ENCODE peak calls at places on chromosome 17, in seven cellular contexts. W, B, S, G, Q, Y and X are unnamed samples. For H3K4me1, the result is how much of the 10 kb centered on the place peaks cover.

GRCh38 chr17:36978810-36979584 is 30.2 kb downstream of the AATF start:
- DNase-seq in G (no peak), B (no peak), S (no peak), W (no peak), Q (no peak), Y (no peak), X (no peak)

GRCh38 chr17:80743181-80743771 is 198.6 kb downstream of the RPTOR start:
- DNase-seq in Q (peak), B (no peak), G (peak), Y (no peak), W (no peak), S (no peak), X (no peak)

GRCh38 chr17:81543756-81544155 is 8.4 kb downstream of the FAAP100 start:
- DNase-seq in Q (no peak), Y (no peak), G (no peak), W (no peak), S (no peak), B (no peak), X (no peak)

GRCh38 chr17:10646393-10646990 is 10.6 kb downstream of the MYH3 start:
- DNase-seq in S (peak), W (peak), Y (peak), Q (peak), G (peak), B (peak), X (no peak)

GRCh38 chr17:20997711-20998570 is 44.9 kb downstream of the USP22 start:
- DNase-seq in B (peak), Q (peak), G (no peak), W (no peak), Y (no peak), S (no peak), X (peak)

GRCh38 chr17:27207073-27207511 is 86.8 kb upstream of the WSB1 start:
- DNase-seq in Q (no peak), B (no peak), W (no peak), G (no peak), S (peak), Y (no peak), X (no peak)

GRCh38 chr17:10631048-10631700 is 25.9 kb downstream of the MYH3 start:
- DNase-seq in W (no peak), Y (no peak), Q (no peak), S (peak), G (no peak), B (no peak), X (no peak)

GRCh38 chr17:30376621-30377452 is 1.9 kb upstream of the CPD start:
- DNase-seq in W (peak), Q (no peak), S (peak), G (no peak), Y (peak), B (no peak), X (no peak)

GRCh38 chr17:59093702-59094231 is 12.9 kb downstream of the TRIM37 start:
- DNase-seq in Y (peak), S (peak), W (peak), G (no peak), B (peak), Q (peak), X (peak)

GRCh38 chr17:67262420-67262819 is 17.4 kb upstream of the HELZ start:
- DNase-seq in Y (no peak), B (no peak), G (no peak), S (no peak), Q (no peak), W (no peak), X (peak)

GRCh38 chr17:2084129-2084765 is 29.3 kb downstream of the HIC1 start:
- DNase-seq in S (peak), Y (peak), G (no peak), Q (peak), B (no peak), W (peak), X (no peak)

GRCh38 chr17:80192268-80192667 is 22.4 kb downstream of the CARD14 start:
- DNase-seq in Y (peak), B (no peak), W (no peak), Q (no peak), S (no peak), G (no peak), X (no peak)

GRCh38 chr17:59427425-59427921 is 96.0 kb downstream of the YPEL2 start:
- DNase-seq in S (peak), Y (peak), Q (no peak), W (no peak), B (no peak), G (no peak), X (no peak)

GRCh38 chr17:14156689-14157088 is 80.0 kb downstream of the CDRT15 start:
- DNase-seq in G (no peak), Q (no peak), W (no peak), Y (no peak), S (no peak), B (no peak), X (no peak)

GRCh38 chr17:7241047-7241733 is 1.1 kb downstream of the GABARAP start:
- DNase-seq in Q (no peak), B (no peak), Y (no peak), G (no peak), W (no peak), S (no peak), X (no peak)

DNA sequence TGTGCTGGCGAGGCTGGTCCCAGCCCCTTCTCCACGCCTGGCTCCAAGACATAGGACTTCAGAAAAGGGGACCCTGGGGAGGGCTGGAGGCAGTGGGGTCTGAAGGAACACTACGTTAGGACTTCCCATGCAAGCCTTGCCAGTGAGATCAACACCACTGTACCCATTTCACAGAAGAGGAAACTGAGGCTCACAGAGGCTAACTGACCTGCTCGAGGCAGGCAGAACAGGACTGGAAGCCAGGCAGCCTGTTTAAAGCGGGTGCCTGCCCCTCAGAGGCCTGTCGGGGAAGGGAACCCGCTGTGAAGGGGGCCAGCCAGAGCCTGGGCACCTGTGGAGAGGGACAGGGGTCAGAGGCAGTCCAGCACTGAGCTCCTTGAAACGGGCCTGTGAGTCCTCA is 32.3 kb downstream of the PEMT start:
- DNase-seq in G (no peak), Q (no peak), S (no peak), W (no peak), B (no peak), Y (no peak), X (no peak)
- TF ChIP-seq CTCF in G (no peak), Q (no peak), S (no peak), W (no peak), B (no peak), Y (no peak), X (no peak)

DNA sequence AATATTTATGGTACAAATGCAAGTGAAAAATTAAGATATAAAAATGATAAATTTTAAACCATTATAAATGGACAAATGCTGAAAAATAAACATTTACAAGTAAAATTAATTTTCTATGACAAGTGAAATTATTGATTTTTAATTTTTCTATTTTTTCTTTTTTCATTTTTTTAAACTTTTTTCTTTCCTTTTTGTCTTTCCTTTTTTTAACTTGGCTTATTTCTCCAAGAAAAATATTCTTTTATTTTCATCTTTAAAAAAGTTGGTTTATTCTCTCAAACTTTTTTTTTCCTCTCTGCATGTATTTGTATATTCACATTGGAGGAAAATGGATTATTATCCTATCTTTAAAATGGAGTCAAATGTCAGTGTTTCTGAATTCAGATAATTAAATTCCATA is 3.9 kb upstream of the IGF2BP1 start:
- DNase-seq in S (no peak), G (no peak), W (no peak), Q (no peak), B (no peak), Y (no peak), X (no peak)
- H3K4me1 ChIP-seq in S (under half), G (under half), W (under half), Q (under half), B (under half), Y (under half), X (under half)

DNA sequence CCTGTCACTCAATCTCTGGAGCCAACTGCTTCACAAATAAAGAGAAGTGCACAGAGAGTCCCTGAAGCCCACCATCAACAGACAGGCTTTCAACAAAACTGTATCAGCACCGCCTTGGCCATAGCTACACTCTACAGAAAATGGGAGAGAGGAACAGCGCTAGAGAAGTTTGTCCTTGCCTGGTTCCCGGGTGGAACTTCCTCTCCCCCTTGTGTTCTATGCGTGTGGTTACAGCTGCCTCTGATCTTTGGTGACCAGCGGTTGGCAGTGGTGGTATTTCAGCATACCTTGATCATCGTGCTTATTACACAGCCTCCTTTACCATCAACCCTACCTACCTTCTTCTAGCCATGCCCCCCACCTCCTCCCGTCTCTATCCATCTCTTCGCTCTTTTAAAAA is 91.4 kb upstream of the CCL2 start:
- DNase-seq in B (no peak), Q (no peak), Y (no peak), W (no peak), G (no peak), S (peak), X (no peak)
- TF ChIP-seq CTCF in B (peak), Q (peak), Y (peak), W (peak), G (no peak), S (peak), X (peak)

DNA sequence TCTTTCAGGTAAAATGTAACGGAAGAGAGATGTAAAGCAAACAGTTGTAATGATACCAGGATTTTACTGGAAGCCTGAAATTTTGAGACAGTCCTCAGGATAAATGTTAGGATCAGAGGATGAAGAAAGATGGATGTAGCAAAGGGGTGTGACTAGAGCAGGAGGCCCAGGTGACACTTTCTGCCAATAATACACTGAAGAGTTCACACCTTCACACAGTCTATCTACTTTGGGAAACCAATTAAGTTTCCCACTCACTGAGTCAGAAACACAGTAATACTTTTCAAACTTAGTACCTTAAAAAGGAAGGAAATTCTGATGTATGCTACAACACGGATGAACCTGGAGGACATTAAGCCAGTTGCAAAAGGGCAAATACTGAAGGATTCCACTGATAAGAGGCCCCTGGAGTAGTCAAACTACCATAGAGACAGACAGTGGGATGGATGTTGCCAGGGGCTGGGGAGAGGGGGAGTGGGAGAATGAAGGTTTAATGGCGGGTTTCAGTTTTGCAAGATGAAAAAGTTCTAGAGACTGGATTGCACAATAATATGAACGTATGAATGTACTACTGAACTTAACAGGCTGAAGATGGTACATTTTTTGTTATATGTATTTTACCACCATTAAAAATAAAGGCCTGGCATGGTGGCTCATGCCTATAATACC is 62.3 kb downstream of the CYTH1 start:
- DNase-seq in S (no peak), B (no peak), G (no peak), Q (no peak), W (no peak), Y (no peak), X (no peak)
- H3K4me1 ChIP-seq in S (half or more), B (under half), G (half or more), Q (half or more), W (half or more), Y (half or more), X (under half)

DNA sequence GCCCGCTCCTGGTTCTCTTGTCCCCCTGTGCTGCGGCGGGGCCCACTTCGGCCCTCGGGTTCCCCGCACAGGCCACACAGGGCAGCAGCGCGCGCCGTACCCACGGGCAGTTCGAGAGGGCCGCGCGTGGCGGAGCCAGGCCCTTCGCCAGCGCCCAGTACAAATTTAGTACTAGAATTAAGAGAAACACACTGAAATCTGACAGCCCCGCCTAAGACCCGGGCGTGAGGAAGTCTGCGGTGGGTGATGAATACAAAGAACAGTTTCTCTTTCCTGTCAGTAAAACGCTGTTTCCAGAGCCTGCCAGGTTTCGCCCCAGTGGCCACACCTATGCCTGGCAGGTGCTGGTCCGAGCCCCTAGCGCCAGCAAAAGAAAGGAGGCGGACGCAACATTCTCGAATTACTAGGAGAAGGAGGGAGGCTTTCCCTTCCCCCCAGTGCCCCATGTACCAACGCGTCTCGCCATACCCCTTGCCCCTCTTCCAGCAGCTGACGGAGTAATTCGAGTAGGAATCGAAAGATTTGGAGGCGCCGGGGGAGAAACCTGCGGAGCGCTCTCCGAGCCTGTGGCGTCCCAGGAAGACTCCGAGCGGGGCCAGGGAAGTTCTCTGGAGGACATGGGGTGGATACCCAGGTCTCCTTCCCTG is 591 bp upstream of the SLFN5 start:
- DNase-seq in Q (peak), Y (peak), G (peak), B (peak), S (peak), W (peak), X (peak)
- TF ChIP-seq CTCF in Q (peak), Y (no peak), G (peak), B (peak), S (no peak), W (peak), X (peak)

GRCh38 chr17:12618557-12618956 is 47.1 kb upstream of the MYOCD start:
- DNase-seq in Q (no peak), S (no peak), G (no peak), B (no peak), W (no peak), Y (no peak), X (no peak)

DNA sequence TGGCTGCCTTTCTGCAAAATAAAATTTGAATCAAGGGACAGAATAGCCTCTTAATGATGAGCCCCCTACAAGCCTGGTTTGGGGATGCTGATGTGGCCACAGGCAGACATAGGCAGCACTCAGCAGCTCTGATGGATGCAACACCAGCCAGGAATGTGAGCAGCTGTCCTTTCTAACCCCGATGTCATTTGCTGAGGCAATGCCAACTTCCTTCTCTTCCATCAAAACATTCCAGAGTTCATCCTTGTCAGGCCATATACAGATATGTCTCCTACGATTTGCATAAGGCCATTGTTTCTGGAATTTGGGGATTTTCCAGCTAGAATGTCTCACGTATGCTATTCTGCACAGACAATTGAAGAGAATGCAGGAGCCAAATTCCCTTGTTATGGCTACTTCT is 52.1 kb upstream of the MYOCD start:
- DNase-seq in Q (no peak), B (no peak), W (no peak), Y (no peak), G (no peak), S (peak), X (no peak)
- H3K4me1 ChIP-seq in Q (under half), B (under half), W (under half), Y (under half), G (under half), S (under half), X (under half)